ENCODE peak calls at places on chromosome 13, in nine cellular contexts. M is PC-3; X is left ventricle myocardium inferior; P is brain microvascular endothelial cell; Z is psoas muscle; C is CD8-positive, alpha-beta T cell; A is ovary; O is keratinocyte; W is adrenal gland. B is an unnamed sample.

GRCh38 chr13:104553156-104553555 is 1486.9 kb upstream of the SLC10A2 start:
- DNase-seq in M (peak; percentile 42), X (no peak), P (peak; percentile 57), Z (no peak), C (no peak), A (no peak), O (no peak), W (no peak), B (no peak)

GRCh38 chr13:21913010-21913409 is 242.1 kb downstream of the FGF9 start:
- DNase-seq in M (no peak), X (no peak), P (no peak), Z (no peak), C (no peak), A (no peak), O (no peak), W (peak; percentile 10), B (no peak)

GRCh38 chr13:21033866-21034601 is 27.4 kb downstream of the LATS2 start:
- DNase-seq in M (peak; percentile 96), X (no peak), P (no peak), Z (no peak), C (no peak), A (no peak), O (no peak), W (peak; percentile 56), B (peak; percentile 29)

GRCh38 chr13:55219538-55219937 is 1921.2 kb upstream of the PRR20A start:
- DNase-seq in M (no peak), X (no peak), P (no peak), Z (no peak), C (no peak), A (no peak), O (no peak), W (no peak), B (no peak)

GRCh38 chr13:80361883-80362327 is 21.0 kb upstream of the SPRY2 start:
- DNase-seq in M (peak; percentile 21), X (no peak), P (peak; percentile 6), Z (no peak), C (no peak), A (no peak), O (no peak), W (no peak), B (no peak)

GRCh38 chr13:106326751-106327150 is 208.7 kb downstream of the EFNB2 start:
- DNase-seq in M (no peak), X (no peak), P (no peak), Z (no peak), C (no peak), A (no peak), O (no peak), W (no peak), B (no peak)

GRCh38 chr13:84481958-84482357 is 599.7 kb upstream of the SLITRK1 start:
- DNase-seq in M (no peak), X (no peak), P (peak; percentile 32), Z (no peak), C (no peak), A (no peak), O (no peak), W (no peak), B (no peak)

GRCh38 chr13:114077938-114078335 is 54.5 kb downstream of the RASA3 start:
- DNase-seq in M (no peak), X (no peak), P (peak; percentile 64), Z (peak; percentile 72), C (no peak), A (peak; percentile 26), O (no peak), W (no peak), B (peak; percentile 53)

GRCh38 chr13:113667771-113668490 is 912 bp downstream of the GRK1 start:
- DNase-seq in M (no peak), X (peak; percentile 11), P (no peak), Z (peak; percentile 26), C (no peak), A (peak; percentile 27), O (no peak), W (no peak), B (peak; percentile 13)

GRCh38 chr13:35769812-35770211 is 293.3 kb upstream of the MAB21L1 start:
- DNase-seq in M (no peak), X (no peak), P (no peak), Z (no peak), C (no peak), A (no peak), O (no peak), W (no peak), B (no peak)

GRCh38 chr13:72400859-72401258 is 326.6 kb downstream of the MZT1 start:
- DNase-seq in M (no peak), X (no peak), P (no peak), Z (no peak), C (no peak), A (no peak), O (no peak), W (no peak), B (no peak)

GRCh38 chr13:45749026-45749759 is 47.1 kb downstream of the CBY2 start:
- DNase-seq in M (no peak), X (no peak), P (no peak), Z (no peak), C (no peak), A (no peak), O (no peak), W (no peak), B (no peak)

GRCh38 chr13:83536941-83537340 is 345.3 kb downstream of the SLITRK1 start:
- DNase-seq in M (peak; percentile 19), X (no peak), P (no peak), Z (no peak), C (no peak), A (no peak), O (no peak), W (no peak), B (no peak)

GRCh38 chr13:113742000-113742441 is 17.0 kb upstream of the TMEM255B start:
- DNase-seq in M (peak; percentile 67), X (no peak), P (no peak), Z (no peak), C (peak; percentile 37), A (no peak), O (no peak), W (peak; percentile 50), B (no peak)

GRCh38 chr13:82627183-82627582 is 1255.1 kb downstream of the SLITRK1 start:
- DNase-seq in M (peak; percentile 89), X (no peak), P (peak; percentile 6), Z (no peak), C (no peak), A (no peak), O (no peak), W (no peak), B (no peak)

GRCh38 chr13:75231235-75231634 is 250.7 kb downstream of the TBC1D4 start:
- DNase-seq in M (no peak), X (no peak), P (no peak), Z (no peak), C (no peak), A (no peak), O (no peak), W (no peak), B (no peak)

DNA sequence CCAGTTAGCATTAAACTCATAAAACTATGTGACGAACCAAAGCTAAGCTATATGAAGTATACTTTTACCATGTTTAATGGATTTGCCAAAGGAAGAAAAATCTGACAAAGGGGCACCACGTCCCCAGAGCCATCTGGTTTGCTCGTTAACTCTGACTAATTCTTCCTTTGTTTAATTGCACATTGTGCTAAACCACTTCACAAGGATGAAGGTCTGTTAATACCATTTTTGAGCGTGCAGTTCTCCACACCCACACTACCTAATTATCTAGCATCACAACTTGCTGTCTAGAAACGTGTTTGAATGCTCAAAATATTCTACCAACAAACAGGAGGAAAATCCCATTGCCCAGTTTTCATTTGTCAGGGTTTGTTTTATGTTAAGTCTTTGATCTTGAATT is 74.8 kb downstream of the COL4A1 start:
- DNase-seq in M (no peak), X (no peak), P (no peak), Z (no peak), C (no peak), A (no peak), O (no peak), W (no peak), B (no peak)
- H3K36me3 ChIP-seq in M (no peaks in the 10 kb centered on the region), X (peaks cover 7% of the 10 kb centered on the region), P (peaks cover 41% of the 10 kb centered on the region), Z (no peaks in the 10 kb centered on the region), C (no peaks in the 10 kb centered on the region), A (no peaks in the 10 kb centered on the region), O (no peaks in the 10 kb centered on the region), W (no peaks in the 10 kb centered on the region), B (no peaks in the 10 kb centered on the region)

DNA sequence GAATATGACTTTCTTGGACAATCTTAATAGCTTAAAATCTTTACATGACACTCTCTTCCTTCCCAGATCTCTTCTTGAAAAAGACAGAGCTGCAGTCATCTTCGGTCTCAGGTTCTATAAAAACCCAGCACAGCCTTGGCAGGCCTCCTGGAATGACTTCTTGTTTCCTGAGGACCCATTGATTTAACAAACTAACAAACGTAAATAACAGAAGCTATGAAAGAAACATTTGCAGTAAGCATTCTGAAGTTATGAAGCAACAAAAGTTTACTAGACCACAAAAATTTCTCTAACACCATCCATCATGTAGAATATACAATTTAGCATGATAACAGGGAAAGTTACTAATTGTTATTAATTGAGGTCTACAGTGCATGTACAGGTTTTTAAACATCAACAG is 62.8 kb upstream of the STARD13 start:
- DNase-seq in M (peak; percentile 62), X (no peak), P (no peak), Z (no peak), C (no peak), A (no peak), O (no peak), W (peak; percentile 32), B (no peak)
- H3K4me3 ChIP-seq in M (peak overlapping the region; percentile 96), X (peak overlapping the region; percentile 89), P (no peak overlapping the region), Z (no peak overlapping the region), C (no peak overlapping the region), A (no peak overlapping the region), O (no peak overlapping the region), W (no peak overlapping the region), B (peak overlapping the region; percentile 12)

GRCh38 chr13:27796544-27797227 is 4.4 kb downstream of the GSX1 start:
- DNase-seq in M (no peak), X (no peak), P (no peak), Z (no peak), C (no peak), A (no peak), O (no peak), W (no peak), B (no peak)

GRCh38 chr13:27794075-27794691 is 1.9 kb downstream of the GSX1 start:
- DNase-seq in M (no peak), X (no peak), P (no peak), Z (no peak), C (no peak), A (no peak), O (no peak), W (no peak), B (no peak)

GRCh38 chr13:27795718-27796019 is 3.4 kb downstream of the GSX1 start:
- DNase-seq in M (no peak), X (no peak), P (no peak), Z (no peak), C (no peak), A (no peak), O (no peak), W (no peak), B (no peak)

GRCh38 chr13:27794921-27795717 is 2.8 kb downstream of the GSX1 start:
- DNase-seq in M (no peak), X (no peak), P (no peak), Z (no peak), C (no peak), A (no peak), O (no peak), W (no peak), B (no peak)

GRCh38 chr13:27797228-27797624 is 4.9 kb downstream of the GSX1 start:
- DNase-seq in M (peak; percentile 32), X (no peak), P (peak; percentile 5), Z (no peak), C (no peak), A (no peak), O (no peak), W (no peak), B (no peak)
- TF ChIP-seq CTCF in M (peak; percentile 33), X (no peak), P (peak; percentile 45), Z (no peak), C (no peak), A (no peak), O (no peak), W (no peak), B (no peak)

GRCh38 chr13:48010698-48011097 is 9.6 kb upstream of the SUCLA2 start:
- DNase-seq in M (no peak), X (no peak), P (no peak), Z (no peak), C (no peak), A (no peak), O (no peak), W (no peak), B (no peak)
- H3K36me3 ChIP-seq in M (no peaks in the 10 kb centered on the region), X (peaks cover 4% of the 10 kb centered on the region), P (no peaks in the 10 kb centered on the region), Z (no peaks in the 10 kb centered on the region), C (no peaks in the 10 kb centered on the region), A (no peaks in the 10 kb centered on the region), O (no peaks in the 10 kb centered on the region), W (no peaks in the 10 kb centered on the region), B (no peaks in the 10 kb centered on the region)